ENCODE peak calls at places on chromosomes 7 and 10, in seven cellular contexts. I is cardiac muscle cell; B is K562; P is mammary epithelial cell; C is stomach; R is CD8-positive, alpha-beta T cell; W is mucosa of descending colon. Z is an unnamed sample. For H3K36me3, the result is how much of the 10 kb centered on the place peaks cover.

GRCh38 chr7:77537136-77537594 is at the start of gene PTPN12:
- DNase-seq in I (no peak), B (no peak), P (no peak), C (no peak), R (no peak), W (no peak), Z (peak)

GRCh38 chr10:80171248-80171660 is 34.1 kb downstream of the ANXA11 start:
- DNase-seq in I (no peak), B (no peak), P (no peak), C (peak), R (no peak), W (peak), Z (no peak)

GRCh38 chr10:75000748-75001321 is 110.6 kb upstream of the SAMD8 start:
- DNase-seq in I (no peak), B (no peak), P (peak), C (no peak), R (no peak), W (no peak), Z (no peak)

GRCh38 chr10:48792687-48793096 is 108.0 kb downstream of the WDFY4 start:
- DNase-seq in I (no peak), B (no peak), P (peak), C (no peak), R (no peak), W (peak), Z (peak)

GRCh38 chr10:25304606-25305005 is 129.8 kb downstream of the GPR158 start:
- DNase-seq in I (no peak), B (no peak), P (no peak), C (no peak), R (no peak), W (no peak), Z (no peak)

GRCh38 chr10:118950190-118950658 is 79.3 kb upstream of the NANOS1 start:
- DNase-seq in I (no peak), B (no peak), P (peak), C (peak), R (no peak), W (no peak), Z (peak)

GRCh38 chr7:141421306-141421705 is 129.9 kb upstream of the AGK start:
- DNase-seq in I (no peak), B (no peak), P (no peak), C (no peak), R (no peak), W (no peak), Z (no peak)

GRCh38 chr7:138625849-138626230 is 75.3 kb downstream of the SVOPL start:
- DNase-seq in I (no peak), B (no peak), P (no peak), C (no peak), R (peak), W (no peak), Z (no peak)

GRCh38 chr10:43696909-43697499 is 48.3 kb upstream of the ZNF32 start:
- DNase-seq in I (no peak), B (no peak), P (no peak), C (no peak), R (no peak), W (no peak), Z (no peak)

GRCh38 chr10:131200856-131201470 is 110.6 kb downstream of the TCERG1L start:
- DNase-seq in I (no peak), B (no peak), P (no peak), C (peak), R (no peak), W (no peak), Z (no peak)

GRCh38 chr7:131521651-131522163 is 34.7 kb downstream of the PODXL start:
- DNase-seq in I (no peak), B (no peak), P (no peak), C (peak), R (no peak), W (peak), Z (peak)

GRCh38 chr7:9939171-9939570 is 1034.5 kb upstream of the PHF14 start:
- DNase-seq in I (no peak), B (peak), P (no peak), C (no peak), R (no peak), W (no peak), Z (no peak)

GRCh38 chr7:42661312-42661711 is 250.6 kb downstream of the C7orf25 start:
- DNase-seq in I (no peak), B (no peak), P (peak), C (no peak), R (no peak), W (no peak), Z (peak)

GRCh38 chr7:38069052-38069451 is 109.0 kb upstream of the STARD3NL start:
- DNase-seq in I (no peak), B (no peak), P (no peak), C (no peak), R (no peak), W (no peak), Z (no peak)

GRCh38 chr10:77321868-77322267 is 315.7 kb downstream of the KCNMA1 start:
- DNase-seq in I (no peak), B (no peak), P (peak), C (no peak), R (no peak), W (no peak), Z (no peak)

GRCh38 chr7:102000123-102000522 is 182.7 kb downstream of the CUX1 start:
- DNase-seq in I (peak), B (no peak), P (no peak), C (no peak), R (no peak), W (no peak), Z (no peak)
- H3K4me3 ChIP-seq in I (no peak), B (no peak), P (no peak), C (no peak), R (no peak), W (no peak), Z (no peak)

GRCh38 chr7:103540986-103541385 is 95.0 kb upstream of the SLC26A5 start:
- DNase-seq in I (no peak), B (no peak), P (no peak), C (peak), R (no peak), W (no peak), Z (peak)

GRCh38 chr7:103540338-103540737 is 94.3 kb upstream of the SLC26A5 start:
- DNase-seq in I (no peak), B (no peak), P (no peak), C (no peak), R (no peak), W (no peak), Z (no peak)

GRCh38 chr7:103539875-103540274 is 93.9 kb upstream of the SLC26A5 start:
- DNase-seq in I (no peak), B (no peak), P (no peak), C (no peak), R (no peak), W (no peak), Z (no peak)

GRCh38 chr7:103542470-103542869 is 96.5 kb upstream of the SLC26A5 start:
- DNase-seq in I (no peak), B (no peak), P (no peak), C (no peak), R (no peak), W (no peak), Z (no peak)

DNA sequence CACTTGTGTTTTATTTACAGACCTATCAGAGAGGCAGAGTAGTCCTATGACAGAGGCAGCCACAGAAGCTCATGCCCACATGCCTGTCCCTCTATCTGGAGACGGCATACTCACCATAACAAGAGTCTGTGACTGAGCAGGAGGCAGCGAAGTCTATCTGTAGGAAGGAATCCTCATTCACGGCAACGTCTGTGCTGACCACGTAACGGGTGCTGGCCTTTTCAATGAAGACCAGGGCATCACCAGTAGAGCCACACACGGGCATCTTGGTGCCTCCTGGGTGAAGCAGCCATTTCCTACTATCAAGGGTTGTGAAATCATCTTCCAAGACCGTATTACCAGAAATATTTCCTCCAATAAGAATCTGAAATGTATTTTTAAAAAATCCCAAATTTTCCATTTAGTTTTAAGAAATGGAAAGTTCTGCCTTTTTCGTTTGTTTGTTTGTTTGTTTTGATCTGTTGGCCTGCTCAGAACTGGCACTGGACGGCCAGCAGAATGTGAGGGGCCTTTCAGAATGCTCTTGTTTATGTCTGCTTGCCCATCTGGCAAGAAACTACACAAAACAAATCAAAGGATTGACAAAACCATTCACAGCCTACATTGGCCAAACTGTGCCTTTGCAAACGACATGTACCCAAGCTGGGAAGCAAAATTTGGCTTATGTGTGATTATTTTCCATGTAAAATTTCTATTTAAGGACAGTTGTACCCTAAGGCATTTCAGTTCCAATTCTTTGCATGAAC is 93.1 kb upstream of the SLC26A5 start:
- DNase-seq in I (no peak), B (no peak), P (no peak), C (no peak), R (no peak), W (no peak), Z (no peak)
- H3K36me3 ChIP-seq in I (under half), B (under half), P (under half), C (under half), R (under half), W (under half), Z (under half)

GRCh38 chr10:58776613-58777318 is 264.1 kb downstream of the BICC1 start:
- DNase-seq in I (no peak), B (no peak), P (no peak), C (no peak), R (no peak), W (no peak), Z (no peak)
- H3K4me3 ChIP-seq in I (no peak), B (no peak), P (no peak), C (no peak), R (no peak), W (no peak), Z (no peak)

DNA sequence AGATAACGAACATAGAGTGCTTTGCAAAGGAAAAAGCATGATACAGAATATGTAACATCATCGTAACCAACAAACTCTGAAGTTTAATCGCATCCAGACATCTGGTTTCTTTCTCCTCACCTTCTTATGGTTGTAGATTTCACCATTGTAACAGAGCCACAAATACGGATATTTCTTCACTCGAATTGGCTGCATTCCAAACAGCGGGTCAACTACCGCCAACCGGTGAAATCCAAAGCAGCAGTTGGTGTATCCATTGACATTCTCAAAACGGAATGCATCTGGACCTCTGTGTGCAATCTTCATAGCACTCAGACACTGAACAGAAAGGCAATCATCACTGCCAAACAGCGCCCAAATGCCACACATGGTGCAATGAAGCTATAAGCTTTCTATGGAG is 3.4 kb downstream of the ASNS start:
- DNase-seq in I (no peak), B (no peak), P (no peak), C (no peak), R (no peak), W (no peak), Z (no peak)
- H3K36me3 ChIP-seq in I (under half), B (half or more), P (under half), C (under half), R (under half), W (under half), Z (under half)

GRCh38 chr7:154474903-154475520 is 422.8 kb downstream of the DPP6 start:
- DNase-seq in I (no peak), B (no peak), P (no peak), C (no peak), R (no peak), W (no peak), Z (no peak)
- H3K4me3 ChIP-seq in I (no peak), B (no peak), P (no peak), C (no peak), R (no peak), W (no peak), Z (no peak)